ENCODE peak calls at places on chromosomes 12 and 14, in seven cellular contexts. G is hypothalamus; B is iris pigment epithelial cell; J is H1; N is AML-193; X is stimulated activated CD8-positive, alpha-beta memory T cell treated with anti-CD3 and anti-CD28 coated beads, Interleukin-4, amount 100 ng/mL, for 24 hours; R is HTR-8/SVneo. L is an unnamed sample.

GRCh38 chr12:130290114-130290513 is 47.6 kb upstream of the PIWIL1 start:
- DNase-seq in N (no peak), J (no peak), R (no peak), B (no peak), G (no peak), X (no peak), L (no peak)

GRCh38 chr12:131740626-131741025 is 29.7 kb downstream of the SFSWAP start:
- DNase-seq in R (no peak), J (no peak), G (no peak), X (no peak), B (no peak), N (no peak), L (no peak)

GRCh38 chr14:89767861-89768268 is 186.7 kb downstream of the EFCAB11 start:
- DNase-seq in J (no peak), X (peak), B (peak), R (peak), G (peak), N (peak), L (no peak)

GRCh38 chr14:104158827-104159798 is 20.7 kb downstream of the KIF26A start:
- DNase-seq in N (no peak), G (peak), R (no peak), X (no peak), B (no peak), J (no peak), L (peak)

GRCh38 chr12:30830751-30831150 is 76.0 kb upstream of the CAPRIN2 start:
- DNase-seq in X (no peak), B (no peak), R (no peak), G (no peak), N (no peak), J (no peak), L (no peak)

GRCh38 chr14:79802096-79802495 is 409.2 kb downstream of the DIO2 start:
- DNase-seq in B (no peak), N (no peak), R (no peak), J (no peak), G (no peak), X (no peak), L (no peak)

GRCh38 chr12:132798836-132799235 is 29.8 kb downstream of the GOLGA3 start:
- DNase-seq in J (no peak), G (no peak), X (no peak), N (no peak), B (no peak), R (no peak), L (no peak)

GRCh38 chr14:59629384-59630158 is 53.0 kb upstream of the CCDC175 start:
- DNase-seq in J (no peak), N (no peak), G (no peak), X (no peak), R (no peak), B (no peak), L (no peak)

GRCh38 chr12:45128637-45129036 is 77.7 kb upstream of the DBX2 start:
- DNase-seq in X (no peak), N (no peak), R (no peak), B (no peak), G (no peak), J (no peak), L (no peak)

GRCh38 chr14:90140956-90141316 is 79.1 kb downstream of the KCNK13 start:
- DNase-seq in X (no peak), J (no peak), G (no peak), N (no peak), R (peak), B (peak), L (no peak)

GRCh38 chr12:67630373-67631088 is 18.0 kb upstream of the DYRK2 start:
- DNase-seq in J (peak), X (peak), R (no peak), N (peak), G (no peak), B (peak), L (no peak)

GRCh38 chr12:53048033-53048779 is 1.7 kb upstream of the TNS2 start:
- DNase-seq in G (peak), X (no peak), B (no peak), R (peak), J (no peak), N (no peak), L (no peak)